ENCODE peak calls at places on chromosome 22, in eight cellular contexts. X is cerebellum, C is astrocyte of the spinal cord, P is body of pancreas, E is ELF-1, W is substantia nigra, J is HuH-7, D is amygdala. T is an unnamed sample.

GRCh38 chr22:31870890-31871289 is 73.4 kb upstream of the YWHAH start:
- DNase-seq in X (no peak), P (no peak), J (no peak), C (peak; percentile 83), W (peak; percentile 35), D (no peak), E (no peak), T (no peak)

GRCh38 chr22:20068640-20069039 is 11.4 kb upstream of the DGCR8 start:
- DNase-seq in X (no peak), J (no peak), P (no peak), C (no peak), W (no peak), E (no peak), D (no peak), T (no peak)

GRCh38 chr22:50074551-50075042 is 10.6 kb downstream of the MLC1 start:
- DNase-seq in W (no peak), J (no peak), P (peak; percentile 78), X (no peak), C (no peak), D (no peak), E (peak; percentile 58), T (no peak)

GRCh38 chr22:28821452-28821851 is 21.1 kb upstream of the XBP1 start:
- DNase-seq in C (no peak), E (no peak), X (no peak), J (no peak), P (no peak), W (no peak), D (no peak), T (no peak)

GRCh38 chr22:37715760-37716159 is 18.9 kb downstream of the TRIOBP start:
- DNase-seq in C (no peak), P (no peak), X (no peak), D (no peak), E (no peak), W (no peak), J (no peak), T (no peak)

GRCh38 chr22:50548046-50548912 is 2.6 kb downstream of the KLHDC7B start:
- DNase-seq in W (no peak), J (no peak), C (no peak), D (no peak), E (no peak), X (peak; percentile 47), P (no peak), T (peak; percentile 85)

GRCh38 chr22:41672780-41673509 is 15.7 kb downstream of the SNU13 start:
- DNase-seq in W (no peak), J (peak; percentile 46), C (no peak), X (no peak), P (no peak), E (no peak), D (no peak), T (no peak)

GRCh38 chr22:30016596-30016995 is 63.7 kb upstream of the HORMAD2 start:
- DNase-seq in E (no peak), D (no peak), J (no peak), P (no peak), X (no peak), W (no peak), C (no peak), T (no peak)

GRCh38 chr22:22015631-22016030 is 33.0 kb upstream of the TOP3B start:
- DNase-seq in C (no peak), E (no peak), D (no peak), W (no peak), P (no peak), J (no peak), X (no peak), T (no peak)

GRCh38 chr22:17772963-17773605 is 1.2 kb downstream of the BID start:
- DNase-seq in X (no peak), E (no peak), J (no peak), P (peak; percentile 16), D (no peak), W (no peak), C (peak; percentile 25), T (no peak)

GRCh38 chr22:46241397-46242007 is 8.6 kb downstream of the CDPF1 start:
- DNase-seq in J (no peak), E (no peak), C (no peak), P (no peak), D (no peak), W (no peak), X (peak; percentile 36), T (no peak)

GRCh38 chr22:23248583-23248982 is 68.3 kb downstream of the BCR start:
- DNase-seq in E (peak; percentile 62), P (peak; percentile 45), J (peak; percentile 81), D (no peak), W (no peak), X (no peak), C (peak; percentile 44), T (no peak)

GRCh38 chr22:45575173-45575572 is 72.5 kb downstream of the FBLN1 start:
- DNase-seq in P (no peak), E (no peak), X (no peak), D (no peak), J (no peak), W (no peak), C (no peak), T (no peak)

GRCh38 chr22:43216738-43217137 is 29.8 kb upstream of the TTLL12 start:
- DNase-seq in E (no peak), X (no peak), W (no peak), P (no peak), D (no peak), J (no peak), C (no peak), T (no peak)

GRCh38 chr22:28002863-28003565 is 84.0 kb upstream of the PITPNB start:
- DNase-seq in C (no peak), X (no peak), P (no peak), D (no peak), J (no peak), W (no peak), E (no peak), T (no peak)

GRCh38 chr22:43042101-43042780 is 27.3 kb upstream of the PACSIN2 start:
- DNase-seq in E (no peak), P (peak; percentile 45), X (peak; percentile 82), C (peak; percentile 70), D (no peak), J (no peak), W (peak; percentile 18), T (no peak)

GRCh38 chr22:48099251-48099650 is 1336.8 kb downstream of the TBC1D22A start:
- DNase-seq in C (no peak), E (no peak), X (no peak), D (no peak), J (no peak), P (no peak), W (no peak), T (no peak)

GRCh38 chr22:22858559-22858937 is 29.1 kb upstream of the IGLL5 start:
- DNase-seq in D (no peak), J (no peak), E (no peak), X (no peak), P (no peak), C (no peak), W (no peak), T (no peak)

GRCh38 chr22:25167082-25167481 is 32.6 kb upstream of the CRYBB3 start:
- DNase-seq in C (no peak), E (no peak), X (no peak), D (no peak), W (no peak), P (no peak), J (no peak), T (no peak)

GRCh38 chr22:47798229-47798628 is 1035.8 kb downstream of the TBC1D22A start:
- DNase-seq in X (no peak), J (no peak), P (no peak), W (no peak), E (no peak), D (no peak), C (no peak), T (no peak)

T was measured in GM13976.